ENCODE peak calls at places on chromosomes 6 and 20, in four cellular contexts. O is fibroblast of lung, X is gastrocnemius medialis, N is lower lobe of right lung. Y is an unnamed sample.

GRCh38 chr6:165227644-165228329 is 81.6 kb downstream of the C6orf118 start:
- DNase-seq in N (no peak), X (no peak), O (peak; percentile 0), Y (no peak)

GRCh38 chr6:108669673-108670072 is 109.0 kb downstream of the FOXO3 start:
- DNase-seq in N (no peak), O (no peak), X (no peak), Y (no peak)

GRCh38 chr6:151036869-151037680 is 171.6 kb downstream of the MTHFD1L start:
- DNase-seq in O (no peak), N (no peak), X (no peak), Y (no peak)

GRCh38 chr20:38790210-38791053 is 15.1 kb upstream of the PPP1R16B start:
- DNase-seq in N (no peak), X (no peak), O (peak; percentile 48), Y (no peak)

GRCh38 chr6:6803180-6803978 is 214.9 kb downstream of the LY86 start:
- DNase-seq in O (no peak), X (no peak), N (peak; percentile 70), Y (no peak)

GRCh38 chr6:154219250-154219649 is 137.4 kb downstream of the IPCEF1 start:
- DNase-seq in X (no peak), N (no peak), O (no peak), Y (no peak)

GRCh38 chr6:29142349-29142748 is 28.4 kb upstream of the OR2J2 start:
- DNase-seq in X (no peak), O (no peak), N (no peak), Y (no peak)

GRCh38 chr6:38420207-38420606 is 219.5 kb downstream of the BTBD9 start:
- DNase-seq in N (no peak), O (peak; percentile 21), X (no peak), Y (no peak)

GRCh38 chr20:723756-724155 is 44.5 kb downstream of the SLC52A3 start:
- DNase-seq in N (no peak), X (peak; percentile 20), O (no peak), Y (no peak)

GRCh38 chr20:23234311-23235078 is 116.1 kb upstream of the NXT1 start:
- DNase-seq in N (no peak), O (peak; percentile 82), X (no peak), Y (no peak)

GRCh38 chr6:90195094-90195793 is 101.4 kb downstream of the BACH2 start:
- DNase-seq in N (no peak), X (no peak), O (no peak), Y (no peak)

GRCh38 chr6:166514196-166514595 is 72.3 kb downstream of the RAMACL start:
- DNase-seq in O (no peak), N (no peak), X (no peak), Y (no peak)
- TF ChIP-seq CTCF in O (peak; percentile 17), N (peak; percentile 36), X (no peak), Y (no peak)

GRCh38 chr6:100229512-100229911 is 235.2 kb downstream of the SIM1 start:
- DNase-seq in O (no peak), N (peak; percentile 41), X (no peak), Y (no peak)
- H3K36me3 ChIP-seq in O (no peaks in the 10 kb centered on the region), N (no peaks in the 10 kb centered on the region), X (no peaks in the 10 kb centered on the region), Y (no peaks in the 10 kb centered on the region)

DNA sequence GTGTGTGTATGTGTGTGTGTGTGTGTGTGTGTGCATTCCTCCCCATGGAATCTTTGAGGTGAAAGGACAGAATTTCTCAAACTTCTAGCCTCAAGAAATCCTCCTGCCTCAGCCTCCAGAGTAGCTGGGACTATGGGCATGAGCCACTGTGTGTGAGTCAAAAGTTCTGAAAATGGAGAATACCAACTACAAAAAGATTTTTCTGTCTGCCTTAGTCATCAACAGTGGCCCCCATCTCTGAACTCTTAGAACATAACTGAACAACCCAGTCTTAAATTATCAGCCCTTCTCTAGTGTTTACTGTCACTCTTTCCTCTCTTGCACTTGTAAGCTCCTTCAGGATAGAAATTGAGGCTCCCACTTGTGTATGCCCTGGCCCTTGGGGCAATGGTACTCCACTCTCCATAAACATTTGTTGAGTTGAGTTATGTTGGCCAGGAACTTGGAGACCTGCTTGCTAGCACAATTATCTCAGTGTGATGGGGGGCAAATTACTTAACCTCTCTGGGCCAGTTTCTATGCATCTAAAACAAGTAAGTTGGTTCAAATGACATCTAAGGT is 35.3 kb upstream of the CLIC5 start:
- DNase-seq in N (no peak), O (no peak), X (no peak), Y (no peak)
- H3K4me1 ChIP-seq in N (peaks cover 34% of the 10 kb centered on the region), O (no peaks in the 10 kb centered on the region), X (peaks cover 50% of the 10 kb centered on the region), Y (peaks cover 11% of the 10 kb centered on the region)

GRCh38 chr20:17210983-17211382 is 15.9 kb upstream of the PCSK2 start:
- DNase-seq in X (no peak), O (no peak), N (no peak), Y (no peak)

GRCh38 chr20:17210387-17210786 is 16.5 kb upstream of the PCSK2 start:
- DNase-seq in N (no peak), O (no peak), X (no peak), Y (no peak)

DNA sequence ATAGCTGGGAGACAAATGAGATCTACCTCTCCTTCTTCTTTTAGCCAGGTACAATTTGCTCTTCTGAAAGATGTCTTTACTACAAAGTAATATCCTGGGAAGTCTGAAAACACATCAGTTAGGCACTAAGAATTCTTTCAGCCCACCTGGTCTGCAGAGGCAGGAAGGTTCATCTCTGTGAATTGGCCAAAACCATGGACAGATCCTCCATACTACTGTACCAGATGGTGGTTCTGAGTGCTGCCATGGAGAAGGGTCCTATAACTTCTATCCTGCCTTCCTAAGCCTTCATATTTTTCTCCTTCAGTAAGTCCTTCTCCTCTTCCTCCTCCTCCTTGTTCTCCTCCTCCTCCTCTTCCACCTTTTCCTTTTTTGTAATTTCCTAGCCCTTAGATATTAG is 11.7 kb upstream of the PCSK2 start:
- DNase-seq in X (no peak), O (no peak), N (no peak), Y (no peak)
- TF ChIP-seq CTCF in X (no peak), O (no peak), N (no peak), Y (no peak)

GRCh38 chr6:57329933-57330332 is 12.5 kb downstream of the PRIM2 start:
- DNase-seq in O (no peak), X (no peak), N (no peak), Y (no peak)

GRCh38 chr6:57327311-57327710 is 9.9 kb downstream of the PRIM2 start:
- DNase-seq in O (no peak), N (no peak), X (no peak), Y (no peak)

GRCh38 chr6:57328074-57328473 is 10.6 kb downstream of the PRIM2 start:
- DNase-seq in O (no peak), X (no peak), N (no peak), Y (no peak)

GRCh38 chr6:57324538-57324937 is 7.1 kb downstream of the PRIM2 start:
- DNase-seq in X (no peak), N (no peak), O (peak; percentile 60), Y (no peak)
- H3K36me3 ChIP-seq in X (peaks cover 45% of the 10 kb centered on the region), N (peaks cover 67% of the 10 kb centered on the region), O (peaks cover 9% of the 10 kb centered on the region), Y (no peaks in the 10 kb centered on the region)

Y was measured in tibial nerve.